ENCODE peak calls at places on chromosome 10, in eight cellular contexts. U is AG10803, S is stomach, C is sigmoid colon, A is AG09309, V is A549, M is esophagus muscularis mucosa, N is SK-N-SH. P is an unnamed sample.

GRCh38 chr10:621981-622740 is 67.3 kb downstream of the DIP2C start:
- DNase-seq in U (no peak), S (no peak), C (no peak), A (no peak), V (no peak), M (no peak), N (no peak), P (no peak)

GRCh38 chr10:102753724-102754123 is 10.0 kb downstream of the WBP1L start:
- DNase-seq in U (peak; percentile 81), S (no peak), C (no peak), A (no peak), V (no peak), M (no peak), N (no peak), P (no peak)

GRCh38 chr10:102726274-102726673 is 11.8 kb downstream of the SFXN2 start:
- DNase-seq in U (peak; percentile 53), S (no peak), C (no peak), A (no peak), V (no peak), M (no peak), N (no peak), P (no peak)

GRCh38 chr10:122514045-122514840 is 46.3 kb upstream of the DMBT1 start:
- DNase-seq in U (no peak), S (no peak), C (no peak), A (no peak), V (no peak), M (no peak), N (no peak), P (no peak)

GRCh38 chr10:130369645-130370381 is 233.6 kb downstream of the GLRX3 start:
- DNase-seq in U (no peak), S (no peak), C (no peak), A (no peak), V (no peak), M (no peak), N (no peak), P (no peak)

GRCh38 chr10:14358886-14359573 is 28.3 kb upstream of the FRMD4A start:
- DNase-seq in U (no peak), S (no peak), C (no peak), A (no peak), V (no peak), M (peak; percentile 81), N (no peak), P (no peak)

GRCh38 chr10:24214762-24215161 is 5.8 kb downstream of the KIAA1217 start:
- DNase-seq in U (no peak), S (peak; percentile 49), C (no peak), A (no peak), V (no peak), M (no peak), N (no peak), P (no peak)

GRCh38 chr10:70510904-70511303 is 32.3 kb downstream of the PALD1 start:
- DNase-seq in U (no peak), S (no peak), C (no peak), A (no peak), V (no peak), M (no peak), N (no peak), P (no peak)

GRCh38 chr10:61941202-61941651 is 39.7 kb downstream of the ARID5B start:
- DNase-seq in U (no peak), S (no peak), C (no peak), A (no peak), V (no peak), M (no peak), N (no peak), P (no peak)

GRCh38 chr10:119431034-119431767 is 111.3 kb downstream of the RGS10 start:
- DNase-seq in U (no peak), S (no peak), C (no peak), A (no peak), V (no peak), M (no peak), N (no peak), P (no peak)

GRCh38 chr10:17196045-17196444 is 5.4 kb downstream of the TRDMT1 start:
- DNase-seq in U (no peak), S (no peak), C (no peak), A (no peak), V (no peak), M (no peak), N (no peak), P (no peak)

GRCh38 chr10:17190602-17191001 is 10.9 kb downstream of the TRDMT1 start:
- DNase-seq in U (no peak), S (no peak), C (no peak), A (no peak), V (no peak), M (no peak), N (no peak), P (no peak)

GRCh38 chr10:17199351-17199804 is 2.1 kb downstream of the TRDMT1 start:
- DNase-seq in U (peak; percentile 65), S (no peak), C (no peak), A (no peak), V (no peak), M (no peak), N (peak; percentile 39), P (no peak)

GRCh38 chr10:17196573-17196972 is 4.9 kb downstream of the TRDMT1 start:
- DNase-seq in U (no peak), S (no peak), C (no peak), A (no peak), V (no peak), M (no peak), N (no peak), P (no peak)

GRCh38 chr10:17195083-17195482 is 6.4 kb downstream of the TRDMT1 start:
- DNase-seq in U (no peak), S (no peak), C (no peak), A (no peak), V (no peak), M (no peak), N (no peak), P (no peak)
- H3K4me3 ChIP-seq in U (no peak overlapping the region), S (no peak overlapping the region), C (no peak overlapping the region), A (no peak overlapping the region), V (no peak overlapping the region), M (no peak overlapping the region), N (no peak overlapping the region), P (no peak overlapping the region)

DNA sequence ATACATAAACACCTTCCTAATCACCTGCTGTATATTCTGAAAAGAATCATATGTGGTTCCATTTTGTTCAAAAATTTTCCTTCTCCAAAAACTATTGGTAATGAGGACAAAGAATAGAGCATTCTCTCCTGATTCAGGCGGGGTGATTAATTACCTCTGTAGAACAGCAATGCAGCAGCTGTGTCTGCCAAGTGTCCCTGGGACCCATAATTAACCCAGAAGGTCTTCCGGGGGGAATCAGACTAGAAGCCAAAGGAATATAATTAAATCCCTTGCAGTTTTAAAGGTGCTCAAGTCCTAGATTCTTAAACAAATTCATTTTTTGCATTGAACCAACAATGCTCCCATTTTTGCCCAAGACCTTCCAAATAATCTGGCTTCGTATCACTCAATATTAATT is 60.3 kb upstream of the ABLIM1 start:
- DNase-seq in U (no peak), S (no peak), C (no peak), A (no peak), V (no peak), M (no peak), N (no peak), P (no peak)
- TF ChIP-seq CTCF in U (no peak), S (no peak), C (no peak), A (no peak), V (no peak), M (no peak), N (no peak), P (no peak)

GRCh38 chr10:22086730-22087364 is 83.3 kb upstream of the DNAJC1 start:
- DNase-seq in U (peak; percentile 72), S (peak; percentile 84), C (peak; percentile 90), A (peak; percentile 21), V (peak; percentile 44), M (no peak), N (peak; percentile 15), P (peak; percentile 94)
- H3K4me3 ChIP-seq in U (no peak overlapping the region), S (no peak overlapping the region), C (no peak overlapping the region), A (no peak overlapping the region), V (no peak overlapping the region), M (no peak overlapping the region), N (no peak overlapping the region), P (peak overlapping the region; percentile 27)

GRCh38 chr10:94983555-94983954 is 45.1 kb downstream of the CYP2C9 start:
- DNase-seq in U (no peak), S (no peak), C (no peak), A (no peak), V (no peak), M (no peak), N (no peak), P (no peak)
- TF ChIP-seq CTCF in U (no peak), S (no peak), C (no peak), A (no peak), V (no peak), M (no peak), N (no peak), P (no peak)

DNA sequence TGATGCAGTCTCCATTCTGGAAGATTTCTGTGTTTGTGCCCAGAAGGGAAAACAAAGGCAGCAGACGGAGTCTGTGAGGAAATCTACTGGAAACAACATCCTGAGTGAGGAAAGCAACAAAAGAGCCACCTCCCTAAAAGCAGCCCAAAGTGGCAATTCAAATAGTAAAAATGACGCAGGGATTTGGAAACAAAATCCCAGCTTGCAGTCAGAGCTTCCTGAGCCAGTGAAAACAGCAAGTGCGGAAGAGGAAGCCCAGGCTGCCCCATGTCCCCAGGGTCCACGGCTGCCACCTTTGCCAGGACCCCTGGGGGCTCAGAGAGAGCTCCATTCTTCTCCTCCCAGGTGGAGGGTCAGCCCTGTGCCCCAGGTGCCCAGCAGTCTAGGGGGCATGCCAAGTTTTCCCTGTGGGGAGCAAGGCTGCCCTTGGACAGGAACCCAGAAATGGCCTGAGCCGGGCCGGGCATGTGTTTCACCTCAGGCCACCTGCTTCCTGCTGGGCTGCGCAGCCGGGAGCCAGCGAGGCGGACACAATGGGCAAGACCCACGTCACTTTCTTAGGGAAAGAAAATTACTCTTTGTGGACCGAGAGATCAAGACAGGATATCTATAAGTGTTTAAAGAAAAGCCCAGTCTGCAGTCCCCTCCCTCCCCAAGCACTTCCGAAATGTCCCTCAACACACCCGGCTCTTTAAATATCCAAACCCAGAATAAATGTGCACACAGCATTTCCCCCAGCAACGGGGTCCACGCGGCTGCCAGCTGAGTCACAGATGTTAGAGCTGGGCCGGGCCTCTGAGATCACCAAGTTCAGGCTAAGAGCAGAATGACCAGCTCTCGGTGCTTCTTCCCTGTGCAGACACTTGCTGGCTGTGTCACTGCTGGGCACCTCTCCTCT is 231.1 kb downstream of the ARHGAP12 start:
- DNase-seq in U (peak; percentile 86), S (peak; percentile 53), C (peak; percentile 93), A (peak; percentile 31), V (no peak), M (peak; percentile 97), N (peak; percentile 30), P (no peak)
- H3K4me3 ChIP-seq in U (peak overlapping the region; percentile 36), S (no peak overlapping the region), C (peak overlapping the region; percentile 12), A (peak overlapping the region; percentile 6), V (no peak overlapping the region), M (peak overlapping the region; percentile 41), N (no peak overlapping the region), P (no peak overlapping the region)

GRCh38 chr10:10930979-10931743 is 86.5 kb upstream of the CELF2 start:
- DNase-seq in U (no peak), S (no peak), C (no peak), A (no peak), V (no peak), M (no peak), N (no peak), P (no peak)
- TF ChIP-seq CTCF in U (no peak), S (no peak), C (no peak), A (peak; percentile 10), V (no peak), M (no peak), N (no peak), P (peak; percentile 16)